ENCODE peak calls at places on chromosomes 13 and 19, in five cellular contexts. Z is mucosa of descending colon, A is tibial nerve, W is fibroblast of the aortic adventitia, C is mesothelial cell of epicardium. I is an unnamed sample.

GRCh38 chr19:51251453-51251790 is 542 bp downstream of the SIGLECL1 start:
- DNase-seq in A (no peak), Z (no peak), C (no peak), W (no peak), I (no peak)

GRCh38 chr19:37905936-37906867 is at the start of gene WDR87:
- DNase-seq in A (no peak), W (peak), C (no peak), Z (peak), I (no peak)

GRCh38 chr13:99766641-99767045 is 204.9 kb downstream of the ZIC5 start:
- DNase-seq in C (no peak), W (no peak), Z (no peak), A (no peak), I (no peak)

GRCh38 chr19:6739390-6739883 is at the start of gene TRIP10:
- DNase-seq in C (peak), W (peak), Z (peak), A (peak), I (no peak)

GRCh38 chr13:97629601-97630272 is 195.8 kb downstream of the RAP2A start:
- DNase-seq in A (no peak), Z (no peak), C (no peak), W (no peak), I (no peak)

GRCh38 chr13:88707652-88708051 is 1036.5 kb downstream of the SLITRK5 start:
- DNase-seq in Z (no peak), C (no peak), W (no peak), A (no peak), I (no peak)

GRCh38 chr13:40792284-40793051 is 3.1 kb downstream of the SLC25A15 start:
- DNase-seq in A (no peak), Z (no peak), C (no peak), W (no peak), I (no peak)

GRCh38 chr13:111883571-111884343 is 183.2 kb upstream of the SOX1 start:
- DNase-seq in Z (no peak), A (no peak), W (no peak), C (no peak), I (no peak)

GRCh38 chr13:29868581-29868980 is 18.2 kb upstream of the UBL3 start:
- DNase-seq in Z (no peak), W (no peak), A (no peak), C (no peak), I (no peak)

GRCh38 chr13:108915095-108915633 is 285.8 kb downstream of the MYO16 start:
- DNase-seq in A (peak), C (no peak), Z (no peak), W (peak), I (no peak)

GRCh38 chr13:85833938-85834337 is 34.7 kb upstream of the SLITRK6 start:
- DNase-seq in W (no peak), C (no peak), Z (no peak), A (no peak), I (no peak)

GRCh38 chr13:93559718-93560117 is 333.1 kb downstream of the GPC6 start:
- DNase-seq in A (no peak), Z (no peak), C (no peak), W (peak), I (peak)

GRCh38 chr13:23598371-23598770 is 28.2 kb downstream of the TNFRSF19 start:
- DNase-seq in C (no peak), W (no peak), Z (no peak), A (no peak), I (no peak)

GRCh38 chr19:47309038-47309437 is 623 bp upstream of the C5AR1 start:
- DNase-seq in Z (no peak), A (no peak), W (peak), C (no peak), I (no peak)

GRCh38 chr13:62193919-62194318 is 778.3 kb upstream of the PCDH20 start:
- DNase-seq in C (no peak), Z (no peak), A (no peak), W (no peak), I (no peak)

GRCh38 chr13:71316964-71317363 is 550.0 kb downstream of the DACH1 start:
- DNase-seq in W (no peak), C (no peak), A (no peak), Z (no peak), I (no peak)

GRCh38 chr13:71320452-71320851 is 546.6 kb downstream of the DACH1 start:
- DNase-seq in W (no peak), C (no peak), A (no peak), Z (peak), I (no peak)
- TF ChIP-seq CTCF in W (no peak), C (peak), A (no peak), Z (no peak), I (peak)

GRCh38 chr19:12884926-12885748 is 1.9 kb downstream of the KLF1 start:
- DNase-seq in W (peak), C (peak), Z (peak), A (no peak), I (no peak)
- TF ChIP-seq CTCF in W (peak), C (peak), Z (peak), A (peak), I (peak)

DNA sequence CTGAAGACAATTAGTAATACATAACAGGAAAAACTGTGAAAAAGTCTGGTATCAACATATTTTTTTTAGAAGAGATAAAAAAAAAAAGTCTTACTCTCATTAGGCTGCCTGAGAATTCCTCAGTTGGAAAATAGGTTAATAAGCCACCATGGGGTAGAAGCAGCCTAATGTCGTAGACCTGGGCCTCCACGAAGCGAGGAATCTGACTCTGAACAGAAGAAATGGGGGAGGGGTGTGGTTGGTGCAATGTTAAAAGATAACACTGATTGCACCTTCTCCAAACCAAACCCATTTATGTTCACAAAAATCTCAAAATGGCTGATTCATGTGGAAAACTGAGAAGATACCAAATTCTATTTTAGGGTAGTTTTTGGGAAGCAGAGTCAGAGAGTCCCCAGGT is 62.4 kb downstream of the MPHOSPH8 start:
- DNase-seq in C (no peak), A (no peak), Z (no peak), W (no peak), I (no peak)
- TF ChIP-seq CTCF in C (no peak), A (no peak), Z (no peak), W (no peak), I (no peak)

DNA sequence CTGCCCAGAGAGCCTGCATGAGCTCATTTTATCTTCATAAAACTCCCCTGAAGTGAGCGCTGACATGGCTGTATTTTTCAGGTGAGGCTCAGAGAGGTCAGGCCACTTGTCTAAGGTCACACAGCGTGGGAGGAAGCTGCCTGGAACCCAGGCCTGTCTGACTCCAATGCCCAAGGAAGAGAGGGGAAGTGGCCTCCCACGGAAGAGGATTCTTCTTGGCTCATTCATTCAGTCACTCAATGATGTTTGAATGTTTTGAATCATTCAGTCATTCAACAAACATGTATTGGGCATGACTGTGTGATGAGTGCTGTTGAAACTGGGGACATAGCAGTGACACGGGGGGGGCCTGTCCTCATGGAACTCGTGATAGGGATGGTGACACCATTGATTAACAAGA is 12.0 kb downstream of the ACTL9 start:
- DNase-seq in W (no peak), C (no peak), Z (no peak), A (no peak), I (no peak)
- TF ChIP-seq CTCF in W (no peak), C (no peak), Z (no peak), A (no peak), I (no peak)

GRCh38 chr19:10568826-10569651 is at the start of gene CDKN2D:
- DNase-seq in A (peak), C (peak), W (peak), Z (peak), I (peak)
- TF ChIP-seq CTCF in A (peak), C (peak), W (no peak), Z (peak), I (no peak)

DNA sequence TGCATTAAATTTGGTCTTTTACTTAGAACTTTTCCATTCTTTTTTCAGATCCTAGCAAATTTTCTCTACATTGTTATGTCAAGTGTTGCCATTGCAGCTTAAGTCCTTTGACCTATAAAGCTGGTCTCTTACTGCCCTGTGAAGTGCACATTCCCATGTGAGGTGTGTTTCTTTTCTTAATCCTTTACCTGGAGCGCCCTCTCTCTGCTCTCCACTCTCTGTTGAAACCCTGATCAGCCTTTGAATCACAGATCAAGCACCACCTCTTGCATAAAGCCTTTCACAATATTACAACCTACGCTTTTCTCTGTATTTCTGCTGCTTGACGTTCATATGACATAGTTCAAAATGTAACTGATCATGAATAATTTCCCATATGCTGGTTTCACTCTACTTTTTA is 84.8 kb downstream of the PCDH17 start:
- DNase-seq in W (no peak), A (no peak), Z (no peak), C (no peak), I (no peak)
- TF ChIP-seq CTCF in W (no peak), A (no peak), Z (no peak), C (no peak), I (no peak)

DNA sequence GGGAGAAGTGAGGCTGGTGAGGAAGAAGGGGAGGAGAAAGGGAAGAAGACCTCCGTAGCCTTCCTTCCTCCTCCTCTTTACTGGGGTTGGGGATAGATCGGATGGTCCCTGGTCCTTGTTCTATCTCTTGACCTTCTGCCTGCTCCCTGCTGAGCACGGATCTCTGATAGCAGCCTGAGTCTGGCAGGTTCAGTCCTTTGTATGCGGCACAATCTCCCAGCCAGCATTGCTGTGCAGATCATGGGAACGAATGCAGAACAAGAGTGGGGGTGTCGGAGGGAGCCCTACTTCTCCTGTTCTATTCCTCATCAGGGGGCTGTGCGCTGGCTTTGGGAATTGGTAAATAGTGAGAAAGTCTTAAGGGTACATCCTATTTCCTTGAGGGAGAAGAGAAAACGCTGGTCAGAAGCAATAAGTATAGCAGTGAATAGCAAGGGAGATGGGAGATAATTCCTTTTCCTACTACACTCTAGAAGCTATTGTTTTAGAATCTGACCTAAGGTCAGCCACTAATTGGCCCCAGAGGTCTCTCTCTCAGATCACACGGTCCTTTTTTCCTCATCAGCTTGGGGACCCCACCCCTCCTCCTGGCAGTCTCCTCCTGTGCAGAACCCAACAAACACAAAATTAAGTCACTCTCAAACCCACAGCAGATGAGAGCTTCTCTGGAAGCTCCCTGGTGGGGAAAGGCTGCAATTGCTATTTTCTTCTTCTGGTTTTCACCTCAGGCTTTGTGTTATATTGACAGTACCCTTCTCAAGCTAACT is 41.0 kb downstream of the KL start:
- DNase-seq in W (peak), Z (no peak), C (no peak), A (peak), I (no peak)
- TF ChIP-seq CTCF in W (peak), Z (no peak), C (peak), A (peak), I (peak)